ENCODE peak calls at places on chromosomes 13 and 19, in six cellular contexts. Y is NCI-H187; E is naive thymus-derived CD8-positive, alpha-beta T cell; Z is amniotic stem cell; C is midbrain; M is mucosa of descending colon. T is an unnamed sample.

GRCh38 chr19:37855098-37855497 is 51.3 kb downstream of the WDR87 start:
- DNase-seq in Y (peak; percentile 72), E (no peak), Z (no peak), C (peak; percentile 15), M (peak; percentile 50), T (peak; percentile 14)

GRCh38 chr13:107079423-107080099 is 511.6 kb upstream of the ARGLU1 start:
- DNase-seq in Y (no peak), E (no peak), Z (no peak), C (no peak), M (no peak), T (no peak)

GRCh38 chr19:45938733-45939319 is 24.2 kb upstream of the NANOS2 start:
- DNase-seq in Y (no peak), E (no peak), Z (no peak), C (no peak), M (peak; percentile 5), T (no peak)

GRCh38 chr19:47433121-47433520 is 13.8 kb upstream of the MEIS3 start:
- DNase-seq in Y (no peak), E (no peak), Z (no peak), C (no peak), M (no peak), T (no peak)

GRCh38 chr19:57803594-57804325 is 11.0 kb downstream of the ZNF552 start:
- DNase-seq in Y (no peak), E (no peak), Z (peak; percentile 29), C (no peak), M (peak; percentile 60), T (no peak)

GRCh38 chr19:30227661-30228112 is 144.5 kb upstream of the ZNF536 start:
- DNase-seq in Y (no peak), E (peak; percentile 3), Z (peak; percentile 47), C (peak; percentile 81), M (no peak), T (peak; percentile 70)

GRCh38 chr19:48400018-48400742 is 6.7 kb downstream of the GRIN2D start:
- DNase-seq in Y (peak; percentile 69), E (no peak), Z (no peak), C (no peak), M (peak; percentile 75), T (no peak)

GRCh38 chr19:40756502-40757110 is 5.6 kb downstream of the SNRPA start:
- DNase-seq in Y (no peak), E (no peak), Z (no peak), C (no peak), M (no peak), T (no peak)

GRCh38 chr19:42121666-42122069 is 10.6 kb downstream of the POU2F2 start:
- DNase-seq in Y (no peak), E (peak; percentile 74), Z (peak; percentile 60), C (peak; percentile 3), M (peak; percentile 85), T (no peak)

GRCh38 chr13:42574011-42574410 is at the start of gene TNFSF11:
- DNase-seq in Y (no peak), E (no peak), Z (no peak), C (no peak), M (no peak), T (no peak)

GRCh38 chr19:2719232-2719735 is 1.9 kb downstream of the DIRAS1 start:
- DNase-seq in Y (no peak), E (no peak), Z (no peak), C (no peak), M (no peak), T (no peak)

GRCh38 chr19:33679696-33680095 is 57.9 kb downstream of the CHST8 start:
- DNase-seq in Y (no peak), E (no peak), Z (no peak), C (no peak), M (no peak), T (no peak)

GRCh38 chr13:20525144-20525600 is 485 bp downstream of the CRYL1 start:
- DNase-seq in Y (no peak), E (no peak), Z (no peak), C (peak; percentile 58), M (peak; percentile 69), T (peak; percentile 34)

GRCh38 chr19:29812080-29812880 is 489 bp downstream of the CCNE1 start:
- DNase-seq in Y (no peak), E (no peak), Z (no peak), C (no peak), M (peak; percentile 66), T (peak; percentile 21)

GRCh38 chr13:109494955-109495354 is 291.4 kb downstream of the IRS2 start:
- DNase-seq in Y (no peak), E (no peak), Z (no peak), C (no peak), M (no peak), T (no peak)

GRCh38 chr13:99162962-99163361 is 37.7 kb upstream of the UBAC2 start:
- DNase-seq in Y (no peak), E (no peak), Z (no peak), C (no peak), M (no peak), T (no peak)

GRCh38 chr13:44815507-44816074 is 173.7 kb downstream of the NUFIP1 start:
- DNase-seq in Y (no peak), E (no peak), Z (peak; percentile 84), C (no peak), M (no peak), T (peak; percentile 28)

GRCh38 chr19:18470153-18470552 is 32.2 kb upstream of the ISYNA1 start:
- DNase-seq in Y (no peak), E (no peak), Z (no peak), C (no peak), M (no peak), T (no peak)

GRCh38 chr13:113064534-113065405 is 40.8 kb upstream of the F7 start:
- DNase-seq in Y (peak; percentile 79), E (no peak), Z (no peak), C (no peak), M (peak; percentile 40), T (no peak)